ENCODE peak calls at places on chromosomes 6 and 20, in eight cellular contexts. Y, C, T, L, M, I, R and J are unnamed samples.

GRCh38 chr6:34067814-34068213 is 78.1 kb downstream of the GRM4 start:
- ATAC-seq in C (no peak), R (no peak), T (no peak), M (no peak), Y (peak; percentile 73), I (no peak), L (no peak), J (no peak)

GRCh38 chr6:100464910-100465700 is at the start of gene SIM1:
- ATAC-seq in Y (no peak), T (peak; percentile 96), M (no peak), I (peak; percentile 95), L (peak; percentile 68), R (no peak), C (no peak), J (peak; percentile 53)

GRCh38 chr20:36285746-36286447 is 20.2 kb upstream of the DLGAP4 start:
- ATAC-seq in L (no peak), C (no peak), T (no peak), R (no peak), I (no peak), Y (no peak), M (no peak), J (no peak)

GRCh38 chr6:92473056-92473455 is 946.3 kb downstream of the EPHA7 start:
- ATAC-seq in Y (no peak), I (no peak), T (no peak), C (no peak), L (no peak), R (no peak), M (no peak), J (no peak)

GRCh38 chr6:134168580-134169223 is 116.3 kb upstream of the SLC2A12 start:
- ATAC-seq in C (no peak), Y (no peak), I (peak; percentile 4), R (no peak), L (no peak), M (no peak), T (peak; percentile 36), J (no peak)

GRCh38 chr6:129628101-129628815 is 81.7 kb downstream of the ARHGAP18 start:
- ATAC-seq in Y (no peak), R (no peak), I (no peak), M (no peak), L (no peak), C (no peak), T (no peak), J (no peak)

GRCh38 chr20:50746138-50746940 is 15.0 kb downstream of the PARD6B start:
- ATAC-seq in Y (peak; percentile 29), T (no peak), R (no peak), M (no peak), C (no peak), L (no peak), I (peak; percentile 49), J (peak; percentile 72)

GRCh38 chr20:9912858-9913434 is 74.1 kb upstream of the PAK5 start:
- ATAC-seq in C (no peak), M (no peak), L (no peak), Y (no peak), R (no peak), I (peak; percentile 55), T (no peak), J (no peak)

GRCh38 chr6:17115251-17116089 is 13.6 kb downstream of the STMND1 start:
- ATAC-seq in T (no peak), C (no peak), I (peak; percentile 85), Y (peak; percentile 69), L (peak; percentile 34), M (no peak), R (no peak), J (no peak)

GRCh38 chr6:21033095-21033494 is 498.8 kb downstream of the CDKAL1 start:
- ATAC-seq in T (no peak), I (no peak), M (no peak), Y (no peak), R (no peak), L (no peak), C (no peak), J (no peak)

GRCh38 chr6:25777856-25778649 is 23.5 kb downstream of the SLC17A4 start:
- ATAC-seq in T (no peak), L (no peak), C (no peak), I (no peak), M (no peak), R (no peak), Y (no peak), J (no peak)

GRCh38 chr6:105890521-105891244 is 195.5 kb upstream of the PRDM1 start:
- ATAC-seq in R (no peak), M (no peak), C (no peak), T (no peak), L (no peak), Y (no peak), I (no peak), J (no peak)